ENCODE peak calls at places on chromosomes 11 and 22, in nine cellular contexts. V is adrenal gland, K is colonic mucosa, O is lower lobe of right lung, U is heart right ventricle, E is transverse colon, N is fibroblast of lung, R is lung, C is mucosa of descending colon. I is an unnamed sample. For H3K4me1, the result is how much of the 10 kb centered on the place peaks cover.

GRCh38 chr11:48017105-48017874 is 36.9 kb downstream of the PTPRJ start:
- DNase-seq in V (no peak), K (no peak), O (no peak), U (no peak), E (no peak), N (no peak), R (no peak), C (no peak), I (no peak)

GRCh38 chr11:99988105-99988907 is 698.8 kb upstream of the ARHGAP42 start:
- DNase-seq in V (no peak), K (no peak), O (no peak), U (peak), E (no peak), N (no peak), R (no peak), C (no peak), I (peak)

GRCh38 chr11:97525273-97525672 is 1135.5 kb downstream of the JRKL start:
- DNase-seq in V (no peak), K (no peak), O (no peak), U (no peak), E (no peak), N (peak), R (no peak), C (no peak), I (no peak)

GRCh38 chr11:111064118-111064517 is 181.4 kb upstream of the POU2AF2 start:
- DNase-seq in V (no peak), K (no peak), O (no peak), U (no peak), E (no peak), N (peak), R (no peak), C (no peak), I (no peak)

GRCh38 chr11:33736148-33736809 is at the start of gene CD59:
- DNase-seq in V (peak), K (peak), O (peak), U (peak), E (peak), N (peak), R (peak), C (peak), I (peak)

GRCh38 chr11:35454362-35454761 is 35.0 kb upstream of the SLC1A2 start:
- DNase-seq in V (no peak), K (no peak), O (no peak), U (no peak), E (no peak), N (no peak), R (no peak), C (no peak), I (no peak)

GRCh38 chr11:119807841-119808240 is 78.8 kb upstream of the NECTIN1 start:
- DNase-seq in V (no peak), K (no peak), O (no peak), U (no peak), E (no peak), N (no peak), R (no peak), C (no peak), I (no peak)

GRCh38 chr11:12109591-12110196 is 696 bp upstream of the MICAL2 start:
- DNase-seq in V (no peak), K (no peak), O (no peak), U (no peak), E (no peak), N (no peak), R (no peak), C (no peak), I (no peak)

GRCh38 chr22:43109921-43110443 is 568 bp upstream of the BIK start:
- DNase-seq in V (no peak), K (no peak), O (no peak), U (no peak), E (no peak), N (no peak), R (no peak), C (peak), I (no peak)

GRCh38 chr11:128157423-128158298 is 429.7 kb downstream of the ETS1 start:
- DNase-seq in V (peak), K (peak), O (no peak), U (peak), E (peak), N (peak), R (peak), C (no peak), I (peak)

GRCh38 chr22:27632451-27633295 is 168.9 kb downstream of the MN1 start:
- DNase-seq in V (no peak), K (no peak), O (no peak), U (peak), E (no peak), N (peak), R (no peak), C (no peak), I (peak)

GRCh38 chr22:17486719-17487118 is 76.6 kb upstream of the SLC25A18 start:
- DNase-seq in V (no peak), K (no peak), O (no peak), U (no peak), E (no peak), N (no peak), R (no peak), C (no peak), I (peak)

GRCh38 chr11:62217191-62217748 is 8.8 kb downstream of the SCGB2A1 start:
- DNase-seq in V (no peak), K (no peak), O (no peak), U (no peak), E (no peak), N (no peak), R (no peak), C (no peak), I (no peak)

GRCh38 chr11:8809185-8809584 is 101.8 kb upstream of the AKIP1 start:
- DNase-seq in V (no peak), K (no peak), O (no peak), U (no peak), E (no peak), N (peak), R (no peak), C (no peak), I (no peak)

GRCh38 chr11:8806974-8807373 is 104.0 kb upstream of the AKIP1 start:
- DNase-seq in V (no peak), K (no peak), O (no peak), U (no peak), E (no peak), N (no peak), R (no peak), C (no peak), I (no peak)

GRCh38 chr11:8809605-8810272 is 101.2 kb upstream of the AKIP1 start:
- DNase-seq in V (no peak), K (no peak), O (no peak), U (no peak), E (no peak), N (no peak), R (no peak), C (no peak), I (no peak)

GRCh38 chr11:8808226-8808585 is 102.8 kb upstream of the AKIP1 start:
- DNase-seq in V (no peak), K (peak), O (no peak), U (no peak), E (no peak), N (no peak), R (no peak), C (no peak), I (no peak)

DNA sequence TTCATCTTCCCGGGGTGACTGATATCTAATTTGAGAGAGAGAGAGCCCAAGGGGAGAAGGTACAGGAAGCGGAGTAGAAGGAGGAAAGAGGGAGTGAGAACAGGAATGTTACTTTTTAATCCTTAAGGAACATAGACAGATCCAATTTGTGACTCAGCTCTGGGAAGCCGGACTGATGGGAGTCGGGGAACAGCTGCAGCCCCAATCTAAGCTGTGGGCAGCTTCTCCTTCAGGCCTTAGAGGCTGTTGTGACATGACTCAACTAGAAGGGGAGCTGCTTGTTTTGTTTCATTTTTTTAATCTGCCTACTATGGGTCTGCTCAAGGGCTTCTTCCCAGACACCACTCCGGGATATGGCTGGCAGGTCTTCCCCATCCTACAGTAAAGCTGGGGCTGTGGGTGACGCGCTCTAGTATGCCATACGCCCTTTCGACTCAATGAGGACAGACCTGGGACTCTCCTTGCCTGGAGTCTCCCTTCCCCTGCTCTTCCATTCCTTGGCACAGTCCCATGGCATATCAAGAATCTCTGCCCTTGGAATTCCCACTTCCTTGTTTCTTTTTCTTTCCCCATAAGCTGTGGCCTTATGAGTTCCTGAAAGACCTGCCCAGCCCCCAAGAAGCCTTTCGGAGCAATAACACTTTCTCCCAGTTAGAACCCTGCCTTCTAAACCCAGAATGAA is 103.3 kb upstream of the AKIP1 start:
- DNase-seq in V (peak), K (peak), O (no peak), U (peak), E (peak), N (peak), R (no peak), C (peak), I (peak)
- H3K4me1 ChIP-seq in V (half or more), K (under half), O (half or more), U (under half), E (under half), N (under half), R (under half), C (under half), I (half or more)

GRCh38 chr11:102521121-102521520 is 9.4 kb downstream of the MMP7 start:
- DNase-seq in V (no peak), K (no peak), O (no peak), U (no peak), E (no peak), N (no peak), R (no peak), C (no peak), I (no peak)

GRCh38 chr11:102520514-102520913 is 10.0 kb downstream of the MMP7 start:
- DNase-seq in V (no peak), K (no peak), O (no peak), U (no peak), E (no peak), N (no peak), R (no peak), C (no peak), I (no peak)

GRCh38 chr11:102523887-102524286 is 6.7 kb downstream of the MMP7 start:
- DNase-seq in V (no peak), K (no peak), O (no peak), U (no peak), E (no peak), N (no peak), R (no peak), C (no peak), I (no peak)

GRCh38 chr11:102518296-102519094 is 12.1 kb downstream of the MMP7 start:
- DNase-seq in V (no peak), K (no peak), O (no peak), U (no peak), E (no peak), N (peak), R (no peak), C (no peak), I (no peak)

GRCh38 chr11:102522332-102523207 is 8.0 kb downstream of the MMP7 start:
- DNase-seq in V (no peak), K (no peak), O (no peak), U (no peak), E (no peak), N (no peak), R (no peak), C (no peak), I (no peak)
- H3K4me3 ChIP-seq in V (no peak), K (no peak), O (no peak), U (no peak), E (no peak), N (no peak), R (no peak), C (no peak), I (no peak)

GRCh38 chr22:23862103-23862502 is 4.4 kb downstream of the SLC2A11 start:
- DNase-seq in V (peak), K (no peak), O (peak), U (no peak), E (no peak), N (peak), R (peak), C (no peak), I (peak)
- TF ChIP-seq CTCF in V (peak), K (peak), O (peak), U (peak), E (peak), N (peak), R (peak), C (no peak), I (peak)

GRCh38 chr22:19109198-19110063 is 12.8 kb downstream of the DGCR2 start:
- DNase-seq in V (peak), K (no peak), O (no peak), U (no peak), E (peak), N (peak), R (peak), C (no peak), I (peak)
- H3K4me1 ChIP-seq in V (under half), K (under half), O (half or more), U (under half), E (under half), N (under half), R (under half), C (under half), I (half or more)

DNA sequence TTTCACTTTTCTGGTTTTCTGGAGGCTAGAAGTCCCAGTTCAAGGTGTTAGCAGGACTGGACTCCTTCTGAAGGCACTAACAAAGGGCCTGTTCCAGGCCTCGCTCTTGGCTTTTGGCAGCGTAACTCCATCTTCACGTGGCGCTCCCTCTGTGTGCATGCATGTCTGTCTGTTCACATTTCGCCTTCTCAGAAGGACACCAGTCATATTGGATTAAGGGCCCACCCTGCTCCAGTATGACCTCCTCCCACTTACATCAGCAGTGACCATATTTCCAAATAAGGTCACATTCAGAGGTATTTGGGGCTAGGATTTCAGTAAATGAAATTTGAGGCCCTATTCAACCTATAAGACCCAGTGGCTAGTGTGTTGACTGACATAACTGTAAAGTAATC is 20.0 kb downstream of the APLP2 start:
- DNase-seq in V (no peak), K (no peak), O (no peak), U (no peak), E (no peak), N (no peak), R (no peak), C (no peak), I (no peak)
- H3K4me3 ChIP-seq in V (no peak), K (no peak), O (no peak), U (no peak), E (no peak), N (no peak), R (no peak), C (no peak), I (no peak)

DNA sequence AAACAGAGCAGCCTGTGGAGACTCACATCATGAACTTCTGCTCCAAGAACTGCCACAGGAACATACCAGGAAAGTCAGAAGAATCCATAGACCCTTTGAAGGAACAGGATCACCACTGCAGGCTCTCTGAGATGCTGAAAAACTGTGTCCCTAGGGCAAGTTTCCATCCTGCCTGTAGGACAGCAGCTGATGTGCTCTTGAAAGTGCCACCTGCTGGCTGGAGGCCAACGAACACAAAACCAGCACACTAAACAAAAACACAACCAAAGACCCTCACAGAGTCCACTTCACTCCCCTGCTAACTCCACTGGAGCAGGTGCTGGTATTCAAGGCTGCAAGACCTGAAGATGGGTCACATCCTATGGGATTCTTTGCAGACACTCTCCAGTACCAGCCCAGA is 12.0 kb upstream of the NXPE1 start:
- DNase-seq in V (no peak), K (no peak), O (no peak), U (no peak), E (no peak), N (no peak), R (no peak), C (no peak), I (no peak)
- TF ChIP-seq CTCF in V (no peak), K (no peak), O (no peak), U (no peak), E (no peak), N (no peak), R (no peak), C (no peak), I (no peak)

GRCh38 chr11:75273989-75274391 is 33.4 kb downstream of the TPBGL start:
- DNase-seq in V (no peak), K (no peak), O (no peak), U (no peak), E (no peak), N (no peak), R (no peak), C (no peak), I (no peak)
- H3K4me1 ChIP-seq in V (under half), K (under half), O (under half), U (under half), E (under half), N (under half), R (under half), C (under half), I (under half)

GRCh38 chr22:30823015-30823370 is 128.3 kb downstream of the OSBP2 start:
- DNase-seq in V (no peak), K (no peak), O (no peak), U (no peak), E (no peak), N (no peak), R (no peak), C (no peak), I (no peak)
- H3K4me3 ChIP-seq in V (no peak), K (no peak), O (peak), U (no peak), E (no peak), N (no peak), R (no peak), C (no peak), I (no peak)

DNA sequence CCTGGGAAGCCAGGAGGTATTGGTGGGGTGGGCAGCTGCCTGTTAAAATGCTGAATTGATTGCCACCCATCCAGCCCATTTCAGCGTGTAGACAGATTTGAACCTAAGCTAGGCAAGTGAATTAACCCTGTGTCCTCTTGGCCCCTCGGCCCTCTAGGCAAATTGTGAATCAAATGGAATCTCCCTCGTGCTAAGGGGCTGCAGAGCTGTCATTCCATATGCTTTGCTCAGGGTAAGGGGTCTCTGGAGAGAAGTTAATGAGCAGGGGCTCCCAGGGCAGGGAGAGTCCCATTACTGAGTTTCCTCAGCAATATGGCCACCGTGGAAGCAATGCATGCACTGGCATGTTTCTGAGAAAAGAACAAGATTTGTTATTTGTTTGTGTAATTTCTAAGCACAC is 117.7 kb upstream of the RCN1 start:
- DNase-seq in V (no peak), K (no peak), O (no peak), U (no peak), E (no peak), N (no peak), R (no peak), C (no peak), I (no peak)
- TF ChIP-seq CTCF in V (no peak), K (no peak), O (no peak), U (no peak), E (no peak), N (no peak), R (no peak), C (no peak), I (no peak)

DNA sequence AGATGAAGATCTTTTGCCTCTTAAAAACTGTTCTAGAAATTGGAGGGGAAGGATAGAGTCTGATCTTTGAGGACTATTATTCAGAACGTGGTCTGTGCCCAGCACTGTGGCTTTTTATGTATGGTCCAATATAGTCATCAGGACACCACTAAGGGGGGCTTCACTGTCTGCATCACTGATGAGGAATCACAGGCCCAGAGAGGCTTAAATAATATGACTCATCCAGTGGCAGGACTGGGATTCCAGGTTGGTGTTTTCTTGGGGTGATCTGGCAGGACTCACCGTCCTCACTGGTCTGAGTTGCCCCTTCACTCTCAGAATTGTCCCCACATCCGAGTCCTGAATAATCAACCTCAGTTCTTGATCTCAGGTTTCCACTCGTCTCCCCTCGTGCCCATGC is 95.8 kb upstream of the NNMT start:
- DNase-seq in V (no peak), K (no peak), O (no peak), U (no peak), E (no peak), N (no peak), R (no peak), C (no peak), I (no peak)
- H3K4me1 ChIP-seq in V (half or more), K (under half), O (half or more), U (under half), E (under half), N (under half), R (under half), C (under half), I (under half)